ENCODE peak calls at places on chromosomes 1 and 21, in four cellular contexts. X is GM12878, A is IMR-90, M is A549. Z is an unnamed sample.

GRCh38 chr1:216462061-216462775 is 39.0 kb upstream of the USH2A start:
- DNase-seq in X (no peak), A (peak; percentile 89), M (no peak), Z (no peak)

GRCh38 chr1:247387096-247387495 is 28.9 kb upstream of the NLRP3 start:
- DNase-seq in X (no peak), A (no peak), M (no peak), Z (no peak)

GRCh38 chr1:115210302-115210711 is 121.0 kb upstream of the TSPAN2 start:
- DNase-seq in X (no peak), A (peak; percentile 58), M (no peak), Z (no peak)

GRCh38 chr1:58734630-58735029 is 34.8 kb upstream of the MYSM1 start:
- DNase-seq in X (no peak), A (no peak), M (no peak), Z (no peak)

GRCh38 chr1:229027622-229028182 is 243.2 kb upstream of the RAB4A start:
- DNase-seq in X (no peak), A (peak; percentile 37), M (no peak), Z (peak; percentile 86)

GRCh38 chr1:55216078-55216477 is 914 bp upstream of the USP24 start:
- DNase-seq in X (no peak), A (no peak), M (no peak), Z (no peak)

GRCh38 chr1:65791396-65791795 is 1.3 kb upstream of the PDE4B start:
- DNase-seq in X (no peak), A (peak; percentile 41), M (no peak), Z (no peak)

GRCh38 chr1:236039736-236040670 is 24.9 kb downstream of the NID1 start:
- DNase-seq in X (no peak), A (peak; percentile 79), M (no peak), Z (peak; percentile 93)

GRCh38 chr1:247164694-247165093 is 7.1 kb downstream of the ZNF124 start:
- DNase-seq in X (no peak), A (no peak), M (no peak), Z (no peak)

GRCh38 chr1:199774433-199775089 is 252.9 kb upstream of the NR5A2 start:
- DNase-seq in X (no peak), A (peak; percentile 85), M (peak; percentile 35), Z (no peak)

GRCh38 chr21:29513535-29513934 is 214.8 kb downstream of the BACH1 start:
- DNase-seq in X (no peak), A (no peak), M (no peak), Z (no peak)

GRCh38 chr21:44000360-44000759 is 11.7 kb upstream of the TRAPPC10 start:
- DNase-seq in X (no peak), A (no peak), M (no peak), Z (no peak)

GRCh38 chr21:15063081-15063820 is 1.5 kb downstream of the NRIP1 start:
- DNase-seq in X (no peak), A (peak; percentile 18), M (no peak), Z (peak; percentile 29)

GRCh38 chr1:188986751-188987417 is 1490.8 kb downstream of the BRINP3 start:
- DNase-seq in X (no peak), A (no peak), M (no peak), Z (no peak)

GRCh38 chr1:91929246-91929645 is 20.0 kb upstream of the BRDT start:
- DNase-seq in X (no peak), A (no peak), M (no peak), Z (peak; percentile 4)

GRCh38 chr21:41631564-41632461 is 123.9 kb upstream of the TMPRSS2 start:
- DNase-seq in X (no peak), A (no peak), M (peak; percentile 39), Z (no peak)

GRCh38 chr1:199490804-199491527 is 536.5 kb upstream of the NR5A2 start:
- DNase-seq in X (no peak), A (peak; percentile 75), M (no peak), Z (no peak)

GRCh38 chr1:164757627-164758026 is 198.6 kb downstream of the PBX1 start:
- DNase-seq in X (no peak), A (no peak), M (no peak), Z (no peak)

GRCh38 chr1:37035828-37036666 is 1.7 kb upstream of the GRIK3 start:
- DNase-seq in X (no peak), A (no peak), M (no peak), Z (no peak)

GRCh38 chr1:160837558-160838205 is 25.0 kb downstream of the CD244 start:
- DNase-seq in X (peak; percentile 78), A (no peak), M (no peak), Z (no peak)

GRCh38 chr1:229238674-229239415 is 32.1 kb upstream of the RAB4A start:
- DNase-seq in X (no peak), A (no peak), M (no peak), Z (no peak)

GRCh38 chr1:113508364-113509164 is 118.2 kb downstream of the MAGI3 start:
- DNase-seq in X (no peak), A (no peak), M (no peak), Z (peak; percentile 94)

GRCh38 chr21:16279658-16280581 is 550.1 kb downstream of the USP25 start:
- DNase-seq in X (no peak), A (peak; percentile 10), M (no peak), Z (no peak)

GRCh38 chr1:226405411-226405988 is 2.4 kb downstream of the PARP1 start:
- DNase-seq in X (no peak), A (no peak), M (no peak), Z (no peak)

GRCh38 chr1:45258059-45258650 is 51.8 kb upstream of the ZSWIM5 start:
- DNase-seq in X (no peak), A (no peak), M (no peak), Z (no peak)
- TF ChIP-seq BHLHE40 in X (no peak), A (no peak), M (no peak), Z (no peak)

DNA sequence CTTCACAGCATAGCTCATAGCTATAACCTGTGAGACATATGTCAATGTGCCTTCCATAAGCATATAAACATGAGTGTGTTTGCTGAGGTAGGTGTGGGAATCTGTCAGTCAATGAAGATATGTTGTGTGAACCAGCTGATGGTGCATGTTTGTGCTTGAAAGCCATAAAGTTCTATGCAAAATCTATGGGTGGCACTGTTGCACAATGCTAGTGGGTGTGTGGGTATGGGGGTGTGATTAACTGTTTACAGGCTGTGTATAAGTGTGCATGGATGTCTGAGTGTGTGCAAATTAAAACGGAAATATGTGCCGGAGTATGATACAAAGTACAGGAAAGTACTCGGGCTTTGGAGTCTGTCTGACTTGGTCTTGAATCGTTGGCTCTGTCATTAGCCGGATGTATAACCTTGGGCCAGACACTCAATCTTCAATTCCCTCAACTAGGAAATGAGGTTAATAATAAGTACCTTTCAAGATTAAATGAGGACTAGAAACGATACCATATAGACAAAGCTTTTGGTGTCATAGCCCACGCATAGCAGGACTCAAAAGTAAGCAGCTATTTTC is 926 bp upstream of the ATP2B4 start:
- DNase-seq in X (peak; percentile 54), A (no peak), M (no peak), Z (peak; percentile 16)
- TF ChIP-seq SMC3 in X (peak; percentile 64), A (no peak), M (peak; percentile 28), Z (no peak)

GRCh38 chr1:243315455-243315854 is 59.6 kb downstream of the SDCCAG8 start:
- DNase-seq in X (no peak), A (peak; percentile 18), M (no peak), Z (no peak)

GRCh38 chr1:243312962-243313634 is 57.3 kb downstream of the SDCCAG8 start:
- DNase-seq in X (peak; percentile 48), A (no peak), M (no peak), Z (no peak)

GRCh38 chr1:243315933-243316332 is 60.1 kb downstream of the SDCCAG8 start:
- DNase-seq in X (no peak), A (no peak), M (no peak), Z (no peak)

GRCh38 chr1:243313635-243314536 is 58.0 kb downstream of the SDCCAG8 start:
- DNase-seq in X (peak; percentile 94), A (no peak), M (no peak), Z (no peak)

GRCh38 chr1:243316366-243316989 is 60.6 kb downstream of the SDCCAG8 start:
- DNase-seq in X (no peak), A (no peak), M (no peak), Z (no peak)
- TF ChIP-seq BHLHE40 in X (no peak), A (no peak), M (no peak), Z (no peak)

GRCh38 chr21:25385912-25386474 is 221.3 kb downstream of the MRPL39 start:
- DNase-seq in X (no peak), A (peak; percentile 77), M (peak; percentile 4), Z (peak; percentile 72)
- TF ChIP-seq SMC3 in X (peak; percentile 66), A (peak; percentile 84), M (peak; percentile 40), Z (peak; percentile 53)

GRCh38 chr1:87200875-87201638 is 127.6 kb upstream of the LMO4 start:
- DNase-seq in X (no peak), A (no peak), M (no peak), Z (no peak)
- TF ChIP-seq BHLHE40 in X (no peak), A (no peak), M (no peak), Z (no peak)

DNA sequence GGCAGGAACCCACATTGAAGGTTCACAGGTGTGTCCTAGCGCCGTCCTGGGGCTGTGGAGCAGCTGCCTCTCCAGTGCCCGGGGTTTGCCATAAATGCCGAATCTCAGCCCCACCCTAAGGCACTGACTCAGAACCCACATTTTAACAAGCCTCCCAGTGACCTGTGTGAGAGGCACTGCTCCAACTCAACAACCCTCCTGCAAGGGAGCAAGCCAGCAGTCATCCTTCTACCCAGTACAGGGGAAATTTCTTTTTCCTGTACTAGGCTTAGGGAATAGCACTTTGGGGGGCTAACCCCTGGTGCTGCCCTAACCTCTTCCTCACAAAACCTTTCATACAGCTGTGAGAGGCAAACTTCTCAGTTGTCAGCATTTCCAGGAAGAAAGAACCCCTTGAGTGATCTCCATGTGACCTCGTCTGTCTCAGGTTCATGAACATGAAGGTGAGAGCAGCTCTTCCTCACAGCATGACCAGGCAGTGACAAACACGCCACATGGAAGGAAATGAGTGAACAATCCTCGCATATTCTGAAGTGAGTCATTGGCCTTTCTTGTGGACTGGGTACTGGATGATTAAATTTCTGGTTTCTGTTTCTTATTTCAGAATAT is 11.4 kb upstream of the BCAR3 start:
- DNase-seq in X (peak; percentile 63), A (peak; percentile 90), M (peak; percentile 59), Z (peak; percentile 27)
- TF ChIP-seq SMC3 in X (no peak), A (no peak), M (no peak), Z (no peak)